ENCODE peak calls at places on chromosomes 13 and 19, in nine cellular contexts. T is WTC11, W is uterus, X is SK-N-SH, D is astrocyte of the spinal cord, L is neural progenitor cell, H is ovary, U is heart left ventricle, K is HFFc6. B is an unnamed sample.

GRCh38 chr19:19554074-19555023 is 16.3 kb downstream of the CILP2 start:
- DNase-seq in W (no peak), H (no peak), K (no peak), X (peak; percentile 86), T (peak; percentile 84), L (peak; percentile 85), D (no peak), U (no peak), B (peak; percentile 68)

GRCh38 chr19:4547303-4548237 is 7.7 kb upstream of the LRG1 start:
- DNase-seq in K (no peak), L (no peak), T (peak; percentile 40), X (peak; percentile 59), D (no peak), W (no peak), U (no peak), H (no peak), B (no peak)

GRCh38 chr13:47499358-47500150 is 501.5 kb downstream of the SUCLA2 start:
- DNase-seq in T (no peak), H (no peak), L (no peak), D (peak; percentile 92), U (no peak), K (peak; percentile 86), W (no peak), X (no peak), B (no peak)

GRCh38 chr19:38862321-38863059 is 12.7 kb upstream of the HNRNPL start:
- DNase-seq in T (no peak), X (peak; percentile 81), W (peak; percentile 81), L (peak; percentile 1), H (no peak), K (no peak), U (no peak), D (peak; percentile 27), B (no peak)

GRCh38 chr13:71864981-71865857 is 1.8 kb downstream of the DACH1 start:
- DNase-seq in H (no peak), W (peak; percentile 14), D (peak; percentile 38), U (peak; percentile 73), X (peak; percentile 73), K (no peak), T (peak; percentile 30), L (peak; percentile 68), B (peak; percentile 40)

GRCh38 chr19:31715249-31715944 is 366.2 kb upstream of the TSHZ3 start:
- DNase-seq in D (no peak), K (no peak), T (no peak), U (no peak), X (no peak), H (peak; percentile 58), W (no peak), L (no peak), B (no peak)

GRCh38 chr19:2168619-2169424 is 5.1 kb downstream of the DOT1L start:
- DNase-seq in D (peak; percentile 99), H (peak; percentile 91), T (no peak), U (peak; percentile 96), W (peak; percentile 97), L (peak; percentile 93), K (peak; percentile 99), X (peak; percentile 85), B (no peak)

GRCh38 chr13:26954981-26955380 is 194.4 kb upstream of the GPR12 start:
- DNase-seq in U (no peak), X (no peak), W (no peak), D (no peak), H (no peak), T (no peak), K (no peak), L (no peak), B (no peak)

GRCh38 chr19:3132971-3133792 is 2.7 kb upstream of the GNA15 start:
- DNase-seq in X (peak; percentile 55), T (no peak), L (no peak), H (no peak), D (peak; percentile 81), U (peak; percentile 74), K (peak; percentile 8), W (no peak), B (no peak)

GRCh38 chr13:52827839-52828238 is 20.6 kb downstream of the PCDH8 start:
- DNase-seq in T (no peak), X (peak; percentile 88), U (no peak), D (no peak), L (no peak), H (no peak), W (no peak), K (no peak), B (no peak)

GRCh38 chr13:109773276-109773675 is 13.1 kb downstream of the IRS2 start:
- DNase-seq in H (no peak), T (no peak), L (no peak), X (no peak), W (no peak), U (no peak), K (no peak), D (peak; percentile 32), B (no peak)

GRCh38 chr19:51694318-51695085 is 1.4 kb downstream of the SPACA6 start:
- DNase-seq in D (no peak), K (no peak), H (no peak), L (no peak), T (no peak), U (no peak), W (no peak), X (peak; percentile 2), B (no peak)

GRCh38 chr19:9014809-9015208 is 4.6 kb upstream of the MUC16 start:
- DNase-seq in W (no peak), H (no peak), X (no peak), U (no peak), T (no peak), K (no peak), D (no peak), L (no peak), B (no peak)

GRCh38 chr13:77360032-77360431 is 33.1 kb upstream of the MYCBP2 start:
- DNase-seq in L (no peak), W (no peak), X (no peak), D (no peak), H (no peak), T (no peak), K (no peak), U (no peak), B (no peak)

GRCh38 chr13:110627351-110627750 is 12.0 kb downstream of the NAXD start:
- DNase-seq in X (no peak), H (no peak), K (no peak), T (no peak), D (no peak), W (no peak), L (no peak), U (no peak), B (no peak)

GRCh38 chr13:41596190-41596589 is 138.8 kb downstream of the RGCC start:
- DNase-seq in L (no peak), U (no peak), T (no peak), W (no peak), X (no peak), K (no peak), H (no peak), D (no peak), B (no peak)
- TF ChIP-seq CTCF in L (no peak), U (no peak), T (no peak), W (no peak), X (no peak), K (peak; percentile 36), H (no peak), D (peak; percentile 19), B (no peak)

DNA sequence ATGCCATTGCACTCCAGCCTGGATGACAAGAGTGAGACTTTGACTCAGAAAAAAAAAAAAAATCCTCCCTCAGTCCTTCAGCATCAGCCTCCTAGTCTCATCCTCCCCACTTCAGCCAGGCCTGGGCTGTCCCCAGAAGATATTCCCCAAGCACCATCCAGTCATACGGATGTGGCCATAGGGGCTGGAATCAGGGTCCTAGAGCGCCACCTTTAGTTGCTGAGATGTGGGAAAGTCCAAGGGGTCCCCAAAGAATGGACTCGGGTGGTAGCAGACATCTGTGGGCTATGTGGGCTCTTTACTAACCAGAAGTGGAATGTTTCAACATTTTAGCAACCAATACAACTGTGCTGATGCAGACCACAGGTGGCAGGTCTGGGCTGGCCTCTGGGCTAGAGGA is 3.1 kb upstream of the TYROBP start:
- DNase-seq in H (no peak), T (peak; percentile 54), K (no peak), U (no peak), D (no peak), X (no peak), W (no peak), L (peak; percentile 55), B (no peak)
- TF ChIP-seq CTCF in H (no peak), T (peak; percentile 14), K (no peak), U (no peak), D (no peak), X (no peak), W (no peak), L (peak; percentile 47), B (no peak)

GRCh38 chr13:101300531-101300930 is 115.8 kb downstream of the NALCN start:
- DNase-seq in W (no peak), U (peak; percentile 30), H (no peak), K (no peak), X (no peak), L (no peak), D (no peak), T (no peak), B (no peak)

GRCh38 chr13:101301053-101301452 is 115.3 kb downstream of the NALCN start:
- DNase-seq in W (no peak), X (no peak), L (no peak), D (no peak), U (peak; percentile 25), H (no peak), T (no peak), K (no peak), B (no peak)

GRCh38 chr13:101297794-101298193 is 118.5 kb downstream of the NALCN start:
- DNase-seq in D (no peak), K (no peak), T (no peak), L (no peak), X (no peak), U (no peak), W (no peak), H (no peak), B (no peak)

GRCh38 chr13:101303512-101303911 is 112.8 kb downstream of the NALCN start:
- DNase-seq in L (no peak), K (no peak), D (no peak), U (no peak), T (no peak), H (no peak), W (no peak), X (peak; percentile 9), B (no peak)

DNA sequence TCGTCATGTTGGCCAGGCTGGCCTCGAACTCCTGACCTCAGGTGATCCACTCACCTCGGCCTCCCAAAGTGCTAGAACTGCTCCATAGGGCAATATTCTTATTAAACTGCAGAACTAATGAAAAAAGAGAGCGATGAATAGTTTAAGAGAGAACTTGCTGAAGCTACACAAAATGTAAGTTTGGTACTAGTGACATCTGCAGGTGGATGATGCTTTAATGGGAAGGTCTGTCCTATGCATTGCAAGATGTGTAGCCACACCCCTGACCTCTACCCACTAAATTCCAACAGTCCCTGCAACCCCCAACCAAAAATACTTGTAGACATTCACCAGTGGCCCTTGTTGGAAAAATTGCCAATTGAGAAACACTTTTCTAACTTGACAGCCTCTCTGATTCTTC is 117.8 kb downstream of the NALCN start:
- DNase-seq in T (no peak), U (no peak), D (no peak), X (no peak), L (no peak), H (no peak), W (no peak), K (no peak), B (no peak)
- TF ChIP-seq CTCF in T (no peak), U (no peak), D (no peak), X (no peak), L (no peak), H (no peak), W (no peak), K (no peak), B (no peak)

DNA sequence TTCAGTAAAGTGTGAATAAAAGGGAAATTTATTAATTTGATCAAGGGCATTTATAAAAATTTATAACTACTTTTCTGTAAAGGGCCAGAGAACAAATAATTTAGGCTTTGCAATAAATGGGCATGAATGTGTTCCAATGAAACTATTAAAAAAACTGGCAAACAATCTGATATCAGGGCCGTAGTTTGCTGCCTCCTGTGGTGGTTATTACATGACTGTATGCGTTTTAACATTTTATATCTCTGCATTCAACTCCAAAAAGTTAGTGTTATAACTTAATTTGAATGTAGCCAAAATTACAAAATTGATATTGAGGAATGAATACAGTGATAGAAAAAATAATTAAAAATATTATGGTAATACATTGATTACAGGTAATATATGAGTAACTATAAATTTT is 80.5 kb upstream of the POSTN start:
- DNase-seq in W (no peak), X (no peak), D (no peak), U (no peak), H (no peak), K (no peak), L (no peak), T (no peak), B (no peak)
- TF ChIP-seq CTCF in W (no peak), X (peak; percentile 49), D (peak; percentile 30), U (no peak), H (no peak), K (peak; percentile 60), L (no peak), T (no peak), B (no peak)

B was measured in endothelial cell.